ENCODE peak calls at places on chromosomes 3 and 15, in ten cellular contexts. One of them, this sample, is unnamed.
A peak's percentile ranks its signal among the peaks of the same experiment; 100 is the strongest.

GRCh38 chr15:63042879-63043340 is 363 bp downstream of the TPM1 start:
- DNase-seq in CD4-positive, alpha-beta T cell: no peak
- DNase-seq in neural progenitor cell: peak; percentile 39
- DNase-seq in body of pancreas: no peak
- DNase-seq in PC-3: no peak
- DNase-seq in brain microvascular endothelial cell: no peak
- DNase-seq in Panc1: no peak
- DNase-seq in pancreas: no peak
- DNase-seq in A673: no peak
- DNase-seq in NT2/D1: no peak
- DNase-seq in this sample: peak; percentile 47

GRCh38 chr15:45268135-45268534 is 16.1 kb downstream of the SLC28A2 start:
- DNase-seq in CD4-positive, alpha-beta T cell: no peak
- DNase-seq in neural progenitor cell: no peak
- DNase-seq in body of pancreas: peak; percentile 70
- DNase-seq in PC-3: peak; percentile 53
- DNase-seq in brain microvascular endothelial cell: no peak
- DNase-seq in Panc1: no peak
- DNase-seq in pancreas: peak; percentile 51
- DNase-seq in A673: no peak
- DNase-seq in NT2/D1: no peak
- DNase-seq in this sample: no peak

GRCh38 chr15:31349233-31350141 is 22.9 kb downstream of the KLF13 start:
- DNase-seq in CD4-positive, alpha-beta T cell: no peak
- DNase-seq in neural progenitor cell: no peak
- DNase-seq in body of pancreas: no peak
- DNase-seq in PC-3: no peak
- DNase-seq in brain microvascular endothelial cell: no peak
- DNase-seq in Panc1: no peak
- DNase-seq in pancreas: no peak
- DNase-seq in A673: no peak
- DNase-seq in NT2/D1: no peak
- DNase-seq in this sample: no peak

GRCh38 chr15:57654136-57654845 is 52.2 kb upstream of the POLR2M start:
- DNase-seq in CD4-positive, alpha-beta T cell: no peak
- DNase-seq in neural progenitor cell: no peak
- DNase-seq in body of pancreas: no peak
- DNase-seq in PC-3: no peak
- DNase-seq in brain microvascular endothelial cell: no peak
- DNase-seq in Panc1: no peak
- DNase-seq in pancreas: no peak
- DNase-seq in A673: no peak
- DNase-seq in NT2/D1: no peak
- DNase-seq in this sample: peak; percentile 61

GRCh38 chr3:42500091-42500490 is 2.4 kb upstream of the VIPR1 start:
- DNase-seq in CD4-positive, alpha-beta T cell: peak; percentile 23
- DNase-seq in neural progenitor cell: no peak
- DNase-seq in body of pancreas: no peak
- DNase-seq in PC-3: no peak
- DNase-seq in brain microvascular endothelial cell: no peak
- DNase-seq in Panc1: no peak
- DNase-seq in pancreas: no peak
- DNase-seq in A673: no peak
- DNase-seq in NT2/D1: no peak
- DNase-seq in this sample: no peak

GRCh38 chr15:66658855-66659254 is 43.2 kb upstream of the SMAD6 start:
- DNase-seq in CD4-positive, alpha-beta T cell: no peak
- DNase-seq in neural progenitor cell: no peak
- DNase-seq in body of pancreas: no peak
- DNase-seq in PC-3: no peak
- DNase-seq in brain microvascular endothelial cell: no peak
- DNase-seq in Panc1: no peak
- DNase-seq in pancreas: no peak
- DNase-seq in A673: no peak
- DNase-seq in NT2/D1: no peak
- DNase-seq in this sample: no peak

GRCh38 chr3:139755551-139755950 is 77.8 kb upstream of the NMNAT3 start:
- DNase-seq in CD4-positive, alpha-beta T cell: no peak
- DNase-seq in neural progenitor cell: no peak
- DNase-seq in body of pancreas: no peak
- DNase-seq in PC-3: no peak
- DNase-seq in brain microvascular endothelial cell: no peak
- DNase-seq in Panc1: no peak
- DNase-seq in pancreas: no peak
- DNase-seq in A673: no peak
- DNase-seq in NT2/D1: no peak
- DNase-seq in this sample: no peak

GRCh38 chr15:85584791-85585360 is 204.5 kb downstream of the AKAP13 start:
- DNase-seq in CD4-positive, alpha-beta T cell: no peak
- DNase-seq in neural progenitor cell: no peak
- DNase-seq in body of pancreas: no peak
- DNase-seq in PC-3: no peak
- DNase-seq in brain microvascular endothelial cell: no peak
- DNase-seq in Panc1: no peak
- DNase-seq in pancreas: no peak
- DNase-seq in A673: no peak
- DNase-seq in NT2/D1: no peak
- DNase-seq in this sample: no peak

GRCh38 chr3:38507120-38507519 is 11.0 kb downstream of the EXOG start:
- DNase-seq in CD4-positive, alpha-beta T cell: no peak
- DNase-seq in neural progenitor cell: no peak
- DNase-seq in body of pancreas: no peak
- DNase-seq in PC-3: no peak
- DNase-seq in brain microvascular endothelial cell: no peak
- DNase-seq in Panc1: no peak
- DNase-seq in pancreas: no peak
- DNase-seq in A673: no peak
- DNase-seq in NT2/D1: no peak
- DNase-seq in this sample: no peak

GRCh38 chr3:46524008-46524407 is 26.2 kb downstream of the RTP3 start:
- DNase-seq in CD4-positive, alpha-beta T cell: no peak
- DNase-seq in neural progenitor cell: no peak
- DNase-seq in body of pancreas: no peak
- DNase-seq in PC-3: no peak
- DNase-seq in brain microvascular endothelial cell: no peak
- DNase-seq in Panc1: no peak
- DNase-seq in pancreas: no peak
- DNase-seq in A673: no peak
- DNase-seq in NT2/D1: no peak
- DNase-seq in this sample: no peak

GRCh38 chr3:46930176-46930944 is 46.2 kb downstream of the CCDC12 start:
- DNase-seq in CD4-positive, alpha-beta T cell: no peak
- DNase-seq in neural progenitor cell: no peak
- DNase-seq in body of pancreas: peak; percentile 52
- DNase-seq in PC-3: no peak
- DNase-seq in brain microvascular endothelial cell: no peak
- DNase-seq in Panc1: no peak
- DNase-seq in pancreas: no peak
- DNase-seq in A673: no peak
- DNase-seq in NT2/D1: no peak
- DNase-seq in this sample: no peak

GRCh38 chr3:139572847-139573672 is 33.5 kb upstream of the RBP1 start:
- DNase-seq in CD4-positive, alpha-beta T cell: no peak
- DNase-seq in neural progenitor cell: no peak
- DNase-seq in body of pancreas: no peak
- DNase-seq in PC-3: no peak
- DNase-seq in brain microvascular endothelial cell: no peak
- DNase-seq in Panc1: no peak
- DNase-seq in pancreas: no peak
- DNase-seq in A673: peak; percentile 96
- DNase-seq in NT2/D1: no peak
- DNase-seq in this sample: peak; percentile 70

GRCh38 chr3:197026481-197026866 is 3.1 kb downstream of the MELTF start:
- DNase-seq in CD4-positive, alpha-beta T cell: no peak
- DNase-seq in neural progenitor cell: no peak
- DNase-seq in body of pancreas: no peak
- DNase-seq in PC-3: no peak
- DNase-seq in brain microvascular endothelial cell: no peak
- DNase-seq in Panc1: no peak
- DNase-seq in pancreas: no peak
- DNase-seq in A673: no peak
- DNase-seq in NT2/D1: no peak
- DNase-seq in this sample: no peak

GRCh38 chr3:151047636-151048035 is 37.8 kb upstream of the MED12L start:
- DNase-seq in CD4-positive, alpha-beta T cell: no peak
- DNase-seq in neural progenitor cell: no peak
- DNase-seq in body of pancreas: no peak
- DNase-seq in PC-3: no peak
- DNase-seq in brain microvascular endothelial cell: peak; percentile 18
- DNase-seq in Panc1: no peak
- DNase-seq in pancreas: no peak
- DNase-seq in A673: peak; percentile 40
- DNase-seq in NT2/D1: no peak
- DNase-seq in this sample: peak; percentile 62

GRCh38 chr3:184554470-184554869 is 7.1 kb upstream of the EPHB3 start:
- DNase-seq in CD4-positive, alpha-beta T cell: no peak
- DNase-seq in neural progenitor cell: no peak
- DNase-seq in body of pancreas: no peak
- DNase-seq in PC-3: no peak
- DNase-seq in brain microvascular endothelial cell: no peak
- DNase-seq in Panc1: no peak
- DNase-seq in pancreas: no peak
- DNase-seq in A673: no peak
- DNase-seq in NT2/D1: no peak
- DNase-seq in this sample: no peak
- H3K27me3 ChIP-seq in CD4-positive, alpha-beta T cell: peaks cover 1% of the 10 kb centered on the region
- H3K27me3 ChIP-seq in neural progenitor cell: peaks cover 20% of the 10 kb centered on the region
- H3K27me3 ChIP-seq in body of pancreas: no peaks in the 10 kb centered on the region
- H3K27me3 ChIP-seq in PC-3: no peaks in the 10 kb centered on the region
- H3K27me3 ChIP-seq in brain microvascular endothelial cell: peaks cover 30% of the 10 kb centered on the region
- H3K27me3 ChIP-seq in Panc1: peaks cover 2% of the 10 kb centered on the region
- H3K27me3 ChIP-seq in pancreas: no peaks in the 10 kb centered on the region
- H3K27me3 ChIP-seq in A673: no peaks in the 10 kb centered on the region
- H3K27me3 ChIP-seq in NT2/D1: peaks cover 20% of the 10 kb centered on the region
- H3K27me3 ChIP-seq in this sample: no peaks in the 10 kb centered on the region

DNA sequence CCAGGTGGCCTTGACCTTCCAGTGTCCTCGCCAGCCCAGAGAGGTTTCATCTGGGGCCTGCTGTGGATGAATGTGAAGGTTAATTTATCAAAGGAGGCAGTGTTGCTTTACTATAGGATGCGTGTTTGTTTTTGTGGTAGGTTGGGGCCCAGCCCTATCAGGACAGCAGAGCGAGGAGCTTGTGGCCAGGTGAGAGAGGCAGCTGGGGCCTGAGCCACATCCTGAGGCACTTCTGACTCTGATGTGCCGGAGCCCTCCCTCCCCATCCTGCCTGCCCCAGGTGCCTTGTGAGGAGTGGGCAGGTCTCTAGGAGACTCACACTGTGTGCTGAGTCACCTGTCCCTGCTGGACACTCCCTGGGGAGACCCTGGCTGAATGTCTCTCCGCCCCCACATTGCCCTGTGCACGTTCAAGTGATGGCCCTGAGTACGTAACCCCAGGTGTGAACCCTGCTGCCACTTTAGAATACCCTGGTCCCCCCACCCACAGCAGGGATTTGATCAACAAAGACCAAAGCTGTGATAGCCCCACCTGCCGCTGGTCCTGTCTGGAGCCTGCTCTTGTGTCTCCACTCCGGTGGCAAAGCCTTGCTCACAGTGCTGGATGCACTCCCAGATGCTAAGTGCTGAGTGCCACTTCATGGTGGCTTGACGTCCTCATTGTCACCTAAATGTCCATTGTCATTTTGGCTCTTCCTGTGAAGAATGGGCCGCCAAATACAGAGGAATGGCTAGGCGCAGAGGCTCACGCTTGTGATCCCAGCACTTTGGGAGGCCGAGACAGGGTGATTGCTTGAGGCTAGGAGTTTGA is 16.0 kb downstream of the FBLN2 start:
- DNase-seq in CD4-positive, alpha-beta T cell: no peak
- DNase-seq in neural progenitor cell: no peak
- DNase-seq in body of pancreas: no peak
- DNase-seq in PC-3: no peak
- DNase-seq in brain microvascular endothelial cell: no peak
- DNase-seq in Panc1: no peak
- DNase-seq in pancreas: no peak
- DNase-seq in A673: no peak
- DNase-seq in NT2/D1: no peak
- DNase-seq in this sample: no peak
- H3K27me3 ChIP-seq in CD4-positive, alpha-beta T cell: no peaks in the 10 kb centered on the region
- H3K27me3 ChIP-seq in neural progenitor cell: no peaks in the 10 kb centered on the region
- H3K27me3 ChIP-seq in body of pancreas: no peaks in the 10 kb centered on the region
- H3K27me3 ChIP-seq in PC-3: no peaks in the 10 kb centered on the region
- H3K27me3 ChIP-seq in brain microvascular endothelial cell: no peaks in the 10 kb centered on the region
- H3K27me3 ChIP-seq in Panc1: no peaks in the 10 kb centered on the region
- H3K27me3 ChIP-seq in pancreas: no peaks in the 10 kb centered on the region
- H3K27me3 ChIP-seq in A673: no peaks in the 10 kb centered on the region
- H3K27me3 ChIP-seq in NT2/D1: no peaks in the 10 kb centered on the region
- H3K27me3 ChIP-seq in this sample: no peaks in the 10 kb centered on the region

DNA sequence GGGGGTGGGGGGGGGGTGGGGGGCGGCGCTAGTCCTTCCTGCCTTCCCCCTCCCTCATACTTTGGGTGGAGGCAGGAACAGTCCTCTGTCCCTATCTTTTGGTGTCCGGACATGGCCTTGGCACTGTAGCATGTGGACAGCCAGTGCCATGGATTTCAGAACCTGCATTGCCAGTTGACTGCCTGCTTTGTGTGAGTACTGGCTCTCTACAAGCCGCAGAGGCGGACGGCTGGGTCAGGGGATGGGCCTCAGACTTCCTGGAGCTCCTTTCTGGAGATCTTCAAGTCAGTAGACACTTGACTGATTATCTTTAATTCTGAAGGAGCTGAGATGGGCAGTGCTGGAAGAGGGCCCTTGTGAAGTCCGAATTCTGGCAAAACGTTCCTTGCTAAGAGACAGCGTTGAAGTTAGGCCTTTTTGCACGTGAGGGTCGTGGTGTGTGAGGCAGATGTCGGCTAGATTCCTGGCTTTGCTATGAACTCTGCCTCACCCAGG is 2.5 kb downstream of the CLDN11 start:
- DNase-seq in CD4-positive, alpha-beta T cell: no peak
- DNase-seq in neural progenitor cell: peak; percentile 20
- DNase-seq in body of pancreas: no peak
- DNase-seq in PC-3: no peak
- DNase-seq in brain microvascular endothelial cell: no peak
- DNase-seq in Panc1: no peak
- DNase-seq in pancreas: no peak
- DNase-seq in A673: no peak
- DNase-seq in NT2/D1: no peak
- DNase-seq in this sample: peak; percentile 22
- H3K27me3 ChIP-seq in CD4-positive, alpha-beta T cell: peaks cover 30% of the 10 kb centered on the region
- H3K27me3 ChIP-seq in neural progenitor cell: peaks cover 60% of the 10 kb centered on the region
- H3K27me3 ChIP-seq in body of pancreas: peaks cover 8% of the 10 kb centered on the region
- H3K27me3 ChIP-seq in PC-3: no peaks in the 10 kb centered on the region
- H3K27me3 ChIP-seq in brain microvascular endothelial cell: no peaks in the 10 kb centered on the region
- H3K27me3 ChIP-seq in Panc1: no peaks in the 10 kb centered on the region
- H3K27me3 ChIP-seq in pancreas: no peaks in the 10 kb centered on the region
- H3K27me3 ChIP-seq in A673: no peaks in the 10 kb centered on the region
- H3K27me3 ChIP-seq in NT2/D1: peaks cover 43% of the 10 kb centered on the region
- H3K27me3 ChIP-seq in this sample: peaks cover 32% of the 10 kb centered on the region

DNA sequence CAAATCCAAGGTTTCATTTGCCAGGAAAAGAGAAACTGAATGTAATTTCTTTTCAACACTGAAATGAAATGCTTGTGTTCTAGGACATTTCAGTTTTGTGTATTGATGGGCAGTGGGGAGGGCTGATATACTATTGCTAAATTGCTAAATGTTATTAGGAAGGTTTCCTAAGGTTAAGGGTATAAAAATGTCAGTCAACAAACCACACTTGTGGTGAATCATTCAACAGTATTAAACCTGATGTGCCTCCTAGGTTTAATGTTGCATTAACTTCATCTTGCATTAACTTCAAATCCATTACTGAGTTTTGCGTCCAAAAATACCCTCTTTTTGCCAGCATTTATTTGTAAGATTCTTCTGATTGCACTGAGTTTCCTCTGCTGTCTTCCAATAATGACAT is 758.4 kb downstream of the GBE1 start:
- DNase-seq in CD4-positive, alpha-beta T cell: no peak
- DNase-seq in neural progenitor cell: no peak
- DNase-seq in body of pancreas: no peak
- DNase-seq in PC-3: no peak
- DNase-seq in brain microvascular endothelial cell: no peak
- DNase-seq in Panc1: no peak
- DNase-seq in pancreas: no peak
- DNase-seq in A673: no peak
- DNase-seq in NT2/D1: no peak
- DNase-seq in this sample: no peak
- H3K27me3 ChIP-seq in CD4-positive, alpha-beta T cell: no peaks in the 10 kb centered on the region
- H3K27me3 ChIP-seq in neural progenitor cell: no peaks in the 10 kb centered on the region
- H3K27me3 ChIP-seq in body of pancreas: no peaks in the 10 kb centered on the region
- H3K27me3 ChIP-seq in PC-3: no peaks in the 10 kb centered on the region
- H3K27me3 ChIP-seq in brain microvascular endothelial cell: no peaks in the 10 kb centered on the region
- H3K27me3 ChIP-seq in Panc1: no peaks in the 10 kb centered on the region
- H3K27me3 ChIP-seq in pancreas: no peaks in the 10 kb centered on the region
- H3K27me3 ChIP-seq in A673: peaks cover 34% of the 10 kb centered on the region
- H3K27me3 ChIP-seq in NT2/D1: no peaks in the 10 kb centered on the region
- H3K27me3 ChIP-seq in this sample: no peaks in the 10 kb centered on the region